ENCODE peak calls at places on chromosomes 16 and 17, in six cellular contexts. One of them, this sample, is unnamed.

GRCh38 chr16:47197536-47198179 is 53.9 kb upstream of the NETO2 start:
- DNase-seq in stomach: no peak
- DNase-seq in fibroblast of pulmonary artery: peak
- DNase-seq in tibial nerve: peak
- DNase-seq in PC-9: no peak
- DNase-seq in fibroblast of villous mesenchyme: peak
- DNase-seq in this sample: peak

GRCh38 chr17:32350662-32351418 is 883 bp downstream of the ZNF207 start:
- DNase-seq in fibroblast of villous mesenchyme: peak
- DNase-seq in PC-9: peak
- DNase-seq in stomach: peak
- DNase-seq in tibial nerve: peak
- DNase-seq in fibroblast of pulmonary artery: peak
- DNase-seq in this sample: peak

GRCh38 chr17:61480414-61480807 is 28.2 kb downstream of the TBX4 start:
- DNase-seq in fibroblast of pulmonary artery: no peak
- DNase-seq in PC-9: no peak
- DNase-seq in fibroblast of villous mesenchyme: no peak
- DNase-seq in tibial nerve: no peak
- DNase-seq in stomach: no peak
- DNase-seq in this sample: no peak

GRCh38 chr16:86389566-86390328 is 120.6 kb upstream of the FOXF1 start:
- DNase-seq in fibroblast of villous mesenchyme: peak
- DNase-seq in tibial nerve: no peak
- DNase-seq in stomach: no peak
- DNase-seq in fibroblast of pulmonary artery: peak
- DNase-seq in PC-9: no peak
- DNase-seq in this sample: peak

GRCh38 chr16:82007189-82007588 is 4.1 kb downstream of the SDR42E1 start:
- DNase-seq in tibial nerve: no peak
- DNase-seq in fibroblast of villous mesenchyme: peak
- DNase-seq in PC-9: no peak
- DNase-seq in stomach: no peak
- DNase-seq in fibroblast of pulmonary artery: no peak
- DNase-seq in this sample: no peak

GRCh38 chr17:41620583-41621434 is 3.6 kb downstream of the KRT17 start:
- DNase-seq in PC-9: no peak
- DNase-seq in fibroblast of pulmonary artery: peak
- DNase-seq in stomach: no peak
- DNase-seq in fibroblast of villous mesenchyme: peak
- DNase-seq in tibial nerve: no peak
- DNase-seq in this sample: peak

GRCh38 chr17:50779747-50780363 is 12.5 kb upstream of the ANKRD40CL start:
- DNase-seq in PC-9: no peak
- DNase-seq in fibroblast of pulmonary artery: no peak
- DNase-seq in fibroblast of villous mesenchyme: no peak
- DNase-seq in tibial nerve: no peak
- DNase-seq in stomach: no peak
- DNase-seq in this sample: no peak

GRCh38 chr17:9512323-9513168 is 63.1 kb downstream of the STX8 start:
- DNase-seq in fibroblast of villous mesenchyme: peak
- DNase-seq in fibroblast of pulmonary artery: peak
- DNase-seq in tibial nerve: no peak
- DNase-seq in stomach: no peak
- DNase-seq in PC-9: no peak
- DNase-seq in this sample: peak

GRCh38 chr16:49350265-49351103 is 23.1 kb upstream of the C16orf78 start:
- DNase-seq in fibroblast of pulmonary artery: peak
- DNase-seq in fibroblast of villous mesenchyme: peak
- DNase-seq in tibial nerve: peak
- DNase-seq in PC-9: no peak
- DNase-seq in stomach: peak
- DNase-seq in this sample: peak

GRCh38 chr16:47949276-47949675 is 206.5 kb downstream of the ABCC12 start:
- DNase-seq in stomach: no peak
- DNase-seq in fibroblast of pulmonary artery: no peak
- DNase-seq in tibial nerve: no peak
- DNase-seq in fibroblast of villous mesenchyme: no peak
- DNase-seq in PC-9: no peak
- DNase-seq in this sample: no peak

GRCh38 chr17:77679589-77679988 is 278.9 kb upstream of the TNRC6C start:
- DNase-seq in fibroblast of pulmonary artery: no peak
- DNase-seq in fibroblast of villous mesenchyme: no peak
- DNase-seq in tibial nerve: no peak
- DNase-seq in PC-9: no peak
- DNase-seq in stomach: no peak
- DNase-seq in this sample: no peak

GRCh38 chr17:49898547-49899490 is 51.0 kb upstream of the TAC4 start:
- DNase-seq in stomach: no peak
- DNase-seq in fibroblast of villous mesenchyme: peak
- DNase-seq in fibroblast of pulmonary artery: peak
- DNase-seq in tibial nerve: no peak
- DNase-seq in PC-9: no peak
- DNase-seq in this sample: peak

GRCh38 chr16:29147710-29148425 is 163.0 kb downstream of the LAT start:
- DNase-seq in fibroblast of villous mesenchyme: no peak
- DNase-seq in fibroblast of pulmonary artery: no peak
- DNase-seq in PC-9: no peak
- DNase-seq in stomach: no peak
- DNase-seq in tibial nerve: no peak
- DNase-seq in this sample: no peak

GRCh38 chr16:1973461-1974156 is 1.8 kb downstream of the TBL3 start:
- DNase-seq in fibroblast of pulmonary artery: no peak
- DNase-seq in PC-9: no peak
- DNase-seq in tibial nerve: no peak
- DNase-seq in stomach: no peak
- DNase-seq in fibroblast of villous mesenchyme: no peak
- DNase-seq in this sample: no peak

GRCh38 chr17:47871048-47871447 is 20.1 kb upstream of the SP6 start:
- DNase-seq in fibroblast of pulmonary artery: no peak
- DNase-seq in PC-9: no peak
- DNase-seq in fibroblast of villous mesenchyme: no peak
- DNase-seq in tibial nerve: no peak
- DNase-seq in stomach: no peak
- DNase-seq in this sample: no peak

GRCh38 chr16:69319826-69320730 is 8.9 kb downstream of the VPS4A start:
- DNase-seq in tibial nerve: no peak
- DNase-seq in stomach: no peak
- DNase-seq in fibroblast of pulmonary artery: no peak
- DNase-seq in PC-9: no peak
- DNase-seq in fibroblast of villous mesenchyme: no peak
- DNase-seq in this sample: no peak

GRCh38 chr16:89855301-89855945 is 18.0 kb upstream of the TCF25 start:
- DNase-seq in stomach: no peak
- DNase-seq in fibroblast of villous mesenchyme: no peak
- DNase-seq in tibial nerve: no peak
- DNase-seq in fibroblast of pulmonary artery: no peak
- DNase-seq in PC-9: no peak
- DNase-seq in this sample: no peak

GRCh38 chr17:79305831-79306687 is 231.4 kb downstream of the ENGASE start:
- DNase-seq in fibroblast of villous mesenchyme: peak
- DNase-seq in PC-9: no peak
- DNase-seq in stomach: peak
- DNase-seq in tibial nerve: no peak
- DNase-seq in fibroblast of pulmonary artery: peak
- DNase-seq in this sample: peak

GRCh38 chr16:56530872-56531271 is 11.0 kb upstream of the BBS2 start:
- DNase-seq in fibroblast of villous mesenchyme: no peak
- DNase-seq in tibial nerve: no peak
- DNase-seq in PC-9: no peak
- DNase-seq in stomach: no peak
- DNase-seq in fibroblast of pulmonary artery: no peak
- DNase-seq in this sample: no peak

GRCh38 chr16:56538331-56538730 is 18.5 kb upstream of the BBS2 start:
- DNase-seq in PC-9: no peak
- DNase-seq in fibroblast of pulmonary artery: no peak
- DNase-seq in tibial nerve: no peak
- DNase-seq in fibroblast of villous mesenchyme: no peak
- DNase-seq in stomach: no peak
- DNase-seq in this sample: no peak

GRCh38 chr16:56534847-56535383 is 15.1 kb upstream of the BBS2 start:
- DNase-seq in fibroblast of villous mesenchyme: no peak
- DNase-seq in tibial nerve: no peak
- DNase-seq in stomach: no peak
- DNase-seq in fibroblast of pulmonary artery: no peak
- DNase-seq in PC-9: no peak
- DNase-seq in this sample: no peak

GRCh38 chr16:56532714-56533113 is 12.9 kb upstream of the BBS2 start:
- DNase-seq in stomach: no peak
- DNase-seq in fibroblast of pulmonary artery: no peak
- DNase-seq in PC-9: no peak
- DNase-seq in fibroblast of villous mesenchyme: no peak
- DNase-seq in tibial nerve: no peak
- DNase-seq in this sample: no peak
- TF ChIP-seq CTCF in stomach: no peak
- TF ChIP-seq CTCF in fibroblast of pulmonary artery: no peak
- TF ChIP-seq CTCF in PC-9: peak
- TF ChIP-seq CTCF in fibroblast of villous mesenchyme: no peak
- TF ChIP-seq CTCF in tibial nerve: no peak
- TF ChIP-seq CTCF in this sample: peak

GRCh38 chr16:84755004-84755672 is 55.3 kb downstream of the USP10 start:
- DNase-seq in stomach: no peak
- DNase-seq in fibroblast of pulmonary artery: no peak
- DNase-seq in tibial nerve: no peak
- DNase-seq in PC-9: no peak
- DNase-seq in fibroblast of villous mesenchyme: no peak
- DNase-seq in this sample: no peak

GRCh38 chr16:84752600-84752999 is 52.8 kb downstream of the USP10 start:
- DNase-seq in fibroblast of villous mesenchyme: no peak
- DNase-seq in fibroblast of pulmonary artery: no peak
- DNase-seq in PC-9: no peak
- DNase-seq in tibial nerve: no peak
- DNase-seq in stomach: no peak
- DNase-seq in this sample: no peak

GRCh38 chr16:84756830-84757229 is 57.0 kb downstream of the USP10 start:
- DNase-seq in fibroblast of pulmonary artery: no peak
- DNase-seq in PC-9: no peak
- DNase-seq in stomach: no peak
- DNase-seq in tibial nerve: no peak
- DNase-seq in fibroblast of villous mesenchyme: no peak
- DNase-seq in this sample: no peak

GRCh38 chr16:84753412-84754325 is 53.9 kb downstream of the USP10 start:
- DNase-seq in fibroblast of villous mesenchyme: no peak
- DNase-seq in stomach: no peak
- DNase-seq in fibroblast of pulmonary artery: no peak
- DNase-seq in tibial nerve: no peak
- DNase-seq in PC-9: no peak
- DNase-seq in this sample: no peak

DNA sequence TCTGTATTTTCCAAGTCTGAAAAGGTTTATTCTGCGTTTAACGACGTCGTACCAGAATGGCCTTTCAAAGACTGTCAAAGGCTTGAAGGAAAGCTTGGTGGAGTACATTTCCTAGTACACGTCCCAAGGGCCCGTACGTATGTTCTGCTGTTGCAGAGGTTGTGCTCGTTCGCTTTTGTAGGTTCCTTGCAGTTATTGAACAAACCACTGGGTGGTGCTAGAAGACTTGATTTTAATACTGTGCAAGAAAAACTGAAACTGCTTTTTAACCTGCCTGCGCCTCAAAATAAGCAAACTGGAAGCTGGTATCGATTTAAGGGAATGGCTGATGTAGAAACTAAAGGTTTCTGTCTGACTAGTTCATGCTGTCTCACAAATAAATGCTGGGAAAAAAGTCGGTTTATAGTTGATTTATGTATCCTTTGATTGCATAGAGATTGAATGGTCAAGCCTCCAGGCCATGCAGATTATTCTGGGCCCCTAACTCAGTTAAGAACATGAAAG is 54.6 kb downstream of the USP10 start:
- DNase-seq in PC-9: peak
- DNase-seq in fibroblast of pulmonary artery: peak
- DNase-seq in fibroblast of villous mesenchyme: peak
- DNase-seq in tibial nerve: peak
- DNase-seq in stomach: peak
- DNase-seq in this sample: peak
- H3K4me3 ChIP-seq in PC-9: no peak
- H3K4me3 ChIP-seq in fibroblast of pulmonary artery: no peak
- H3K4me3 ChIP-seq in fibroblast of villous mesenchyme: no peak
- H3K4me3 ChIP-seq in tibial nerve: no peak
- H3K4me3 ChIP-seq in stomach: no peak
- H3K4me3 ChIP-seq in this sample: no peak

DNA sequence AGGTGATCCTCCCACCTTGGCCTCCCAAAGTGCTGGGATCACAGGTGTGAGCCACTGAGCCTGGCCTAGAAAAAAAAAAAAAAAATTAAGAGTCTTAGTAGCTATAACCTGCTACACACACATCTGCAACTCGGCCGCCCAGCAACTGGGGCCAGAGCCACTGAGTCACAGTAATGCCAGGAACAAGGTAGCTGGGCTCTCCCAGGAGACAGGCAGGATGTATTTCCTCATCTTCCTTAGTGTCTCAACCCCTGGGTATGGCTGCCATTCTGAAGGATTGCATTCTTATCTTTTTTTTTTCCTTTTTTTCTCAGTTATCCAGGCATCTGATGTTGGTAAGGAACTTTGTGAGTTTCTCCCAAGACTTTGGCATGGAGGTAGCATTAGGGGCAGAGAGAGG is 7.1 kb upstream of the PSMD3 start:
- DNase-seq in PC-9: no peak
- DNase-seq in fibroblast of villous mesenchyme: no peak
- DNase-seq in stomach: no peak
- DNase-seq in fibroblast of pulmonary artery: peak
- DNase-seq in tibial nerve: no peak
- DNase-seq in this sample: peak
- TF ChIP-seq CTCF in PC-9: no peak
- TF ChIP-seq CTCF in fibroblast of villous mesenchyme: no peak
- TF ChIP-seq CTCF in stomach: no peak
- TF ChIP-seq CTCF in fibroblast of pulmonary artery: no peak
- TF ChIP-seq CTCF in tibial nerve: no peak
- TF ChIP-seq CTCF in this sample: no peak

GRCh38 chr17:29143894-29144293 is 36.3 kb downstream of the MYO18A start:
- DNase-seq in stomach: no peak
- DNase-seq in tibial nerve: no peak
- DNase-seq in PC-9: peak
- DNase-seq in fibroblast of villous mesenchyme: peak
- DNase-seq in fibroblast of pulmonary artery: no peak
- DNase-seq in this sample: no peak

GRCh38 chr17:29140631-29141483 is 39.3 kb downstream of the MYO18A start:
- DNase-seq in tibial nerve: no peak
- DNase-seq in stomach: no peak
- DNase-seq in fibroblast of pulmonary artery: no peak
- DNase-seq in fibroblast of villous mesenchyme: no peak
- DNase-seq in PC-9: peak
- DNase-seq in this sample: peak

GRCh38 chr17:29140051-29140582 is 40.1 kb downstream of the MYO18A start:
- DNase-seq in fibroblast of villous mesenchyme: peak
- DNase-seq in stomach: peak
- DNase-seq in tibial nerve: peak
- DNase-seq in PC-9: no peak
- DNase-seq in fibroblast of pulmonary artery: peak
- DNase-seq in this sample: peak

GRCh38 chr17:29138991-29139682 is 41.1 kb downstream of the MYO18A start:
- DNase-seq in stomach: peak
- DNase-seq in PC-9: no peak
- DNase-seq in fibroblast of pulmonary artery: no peak
- DNase-seq in fibroblast of villous mesenchyme: no peak
- DNase-seq in tibial nerve: no peak
- DNase-seq in this sample: no peak

DNA sequence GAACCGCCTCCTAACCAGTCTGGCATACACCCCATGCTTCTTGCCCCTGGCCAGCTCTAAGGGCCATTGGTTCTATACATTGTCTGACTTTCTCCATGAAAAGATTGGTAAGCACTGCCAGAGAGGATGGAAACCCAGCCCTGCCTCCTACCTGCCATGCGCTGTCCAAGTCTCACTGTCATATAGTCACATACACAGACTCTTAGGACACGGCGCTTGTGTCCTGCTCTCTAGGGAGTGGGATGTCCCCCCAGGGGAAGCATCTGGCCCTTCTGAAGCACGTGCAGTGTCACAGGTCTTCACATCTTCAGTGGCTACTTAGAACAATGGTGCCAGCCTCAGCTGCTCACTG is 38.7 kb downstream of the MYO18A start:
- DNase-seq in PC-9: peak
- DNase-seq in stomach: no peak
- DNase-seq in fibroblast of villous mesenchyme: no peak
- DNase-seq in tibial nerve: no peak
- DNase-seq in fibroblast of pulmonary artery: no peak
- DNase-seq in this sample: no peak
- H3K4me3 ChIP-seq in PC-9: no peak
- H3K4me3 ChIP-seq in stomach: peak
- H3K4me3 ChIP-seq in fibroblast of villous mesenchyme: no peak
- H3K4me3 ChIP-seq in tibial nerve: peak
- H3K4me3 ChIP-seq in fibroblast of pulmonary artery: no peak
- H3K4me3 ChIP-seq in this sample: no peak

This sample was measured in choroid plexus epithelial cell.